ENCODE peak calls at places on chromosomes 3 and 15, in six cellular contexts. Y is M059J, A is endothelial cell of umbilical vein, I is activated T-helper 1 cell treated with Interleukin-2 at 50 U/mL for 16 hours, Z is activated T-cell treated with anti-CD3 and anti-CD28 coated beads for 24 hours, K is posterior vena cava. V is an unnamed sample.

GRCh38 chr3:55296781-55297180 is 190.3 kb downstream of the WNT5A start:
- DNase-seq in Y (no peak), A (no peak), I (no peak), Z (no peak), K (no peak), V (no peak)

GRCh38 chr15:80455668-80456442 is 51.7 kb downstream of the ARNT2 start:
- DNase-seq in Y (peak), A (peak), I (peak), Z (peak), K (no peak), V (no peak)

GRCh38 chr3:179832333-179832854 is 179.6 kb downstream of the USP13 start:
- DNase-seq in Y (no peak), A (no peak), I (no peak), Z (no peak), K (no peak), V (no peak)

GRCh38 chr3:127036209-127037020 is 53.5 kb downstream of the PLXNA1 start:
- DNase-seq in Y (no peak), A (no peak), I (no peak), Z (no peak), K (peak), V (no peak)

GRCh38 chr15:61051570-61052031 is 177.5 kb downstream of the RORA start:
- DNase-seq in Y (peak), A (peak), I (no peak), Z (no peak), K (no peak), V (no peak)

GRCh38 chr3:36701903-36702374 is 62.4 kb downstream of the DCLK3 start:
- DNase-seq in Y (peak), A (peak), I (no peak), Z (no peak), K (no peak), V (no peak)

GRCh38 chr3:155504682-155505081 is 211.2 kb upstream of the STRIT1 start:
- DNase-seq in Y (no peak), A (no peak), I (no peak), Z (no peak), K (no peak), V (no peak)

GRCh38 chr3:124032351-124032880 is 40.5 kb upstream of the ROPN1 start:
- DNase-seq in Y (peak), A (no peak), I (no peak), Z (no peak), K (peak), V (peak)

GRCh38 chr3:47266709-47267489 is 15.7 kb downstream of the KIF9 start:
- DNase-seq in Y (peak), A (peak), I (peak), Z (peak), K (peak), V (peak)

GRCh38 chr15:48823237-48823636 is 12.4 kb upstream of the CEP152 start:
- DNase-seq in Y (no peak), A (no peak), I (no peak), Z (no peak), K (no peak), V (no peak)

GRCh38 chr3:157082305-157082981 is 77.5 kb downstream of the CCNL1 start:
- DNase-seq in Y (peak), A (no peak), I (no peak), Z (no peak), K (no peak), V (no peak)

GRCh38 chr15:83657549-83657948 is 3.6 kb downstream of the ADAMTSL3 start:
- DNase-seq in Y (no peak), A (no peak), I (no peak), Z (no peak), K (no peak), V (peak)

GRCh38 chr3:62968128-62968527 is 92.9 kb upstream of the CADPS start:
- DNase-seq in Y (no peak), A (no peak), I (no peak), Z (no peak), K (no peak), V (no peak)

GRCh38 chr3:134353171-134353825 is 20.9 kb downstream of the AMOTL2 start:
- DNase-seq in Y (no peak), A (no peak), I (no peak), Z (no peak), K (peak), V (no peak)

GRCh38 chr3:52359116-52359855 is 43.2 kb downstream of the DNAH1 start:
- DNase-seq in Y (no peak), A (no peak), I (no peak), Z (no peak), K (peak), V (no peak)

GRCh38 chr3:124391774-124392173 is 338.5 kb upstream of the UMPS start:
- DNase-seq in Y (no peak), A (no peak), I (no peak), Z (no peak), K (no peak), V (no peak)

GRCh38 chr15:90869601-90870353 is 1.4 kb downstream of the FURIN start:
- DNase-seq in Y (peak), A (peak), I (no peak), Z (peak), K (peak), V (peak)

GRCh38 chr3:42735021-42735420 is 32.4 kb upstream of the HHATL start:
- DNase-seq in Y (no peak), A (no peak), I (no peak), Z (no peak), K (no peak), V (no peak)

GRCh38 chr3:142846779-142847577 is 41.9 kb downstream of the PCOLCE2 start:
- DNase-seq in Y (no peak), A (no peak), I (no peak), Z (no peak), K (no peak), V (no peak)

GRCh38 chr3:22450785-22451400 is 699.9 kb upstream of the ZNF385D start:
- DNase-seq in Y (peak), A (no peak), I (no peak), Z (no peak), K (no peak), V (no peak)

GRCh38 chr3:147360936-147361670 is 45.2 kb downstream of the ZIC4 start:
- DNase-seq in Y (no peak), A (no peak), I (no peak), Z (no peak), K (no peak), V (no peak)

GRCh38 chr3:15120986-15121385 is 22.0 kb upstream of the RBSN start:
- DNase-seq in Y (no peak), A (no peak), I (no peak), Z (no peak), K (no peak), V (no peak)

GRCh38 chr15:41634072-41634628 is 26.1 kb upstream of the MGA start:
- DNase-seq in Y (no peak), A (no peak), I (no peak), Z (no peak), K (no peak), V (no peak)